ENCODE peak calls at places on chromosomes 13 and 19, in nine cellular contexts. One of them, this sample, is unnamed. For H3K36me3, the result is how much of the 10 kb centered on the place peaks cover.

GRCh38 chr13:66219493-66219892 is 1010.6 kb downstream of the PCDH9 start:
- DNase-seq in naive thymus-derived CD4-positive, alpha-beta T cell: no peak
- DNase-seq in osteoblast: no peak
- DNase-seq in CD8-positive, alpha-beta memory T cell: no peak
- DNase-seq in heart right ventricle: no peak
- DNase-seq in esophagus squamous epithelium: no peak
- DNase-seq in brain microvascular endothelial cell: no peak
- DNase-seq in cardiac muscle cell: no peak
- DNase-seq in trophoblast cell: no peak
- DNase-seq in this sample: no peak

GRCh38 chr13:60990032-60990733 is 425.5 kb downstream of the PCDH20 start:
- DNase-seq in naive thymus-derived CD4-positive, alpha-beta T cell: no peak
- DNase-seq in osteoblast: no peak
- DNase-seq in CD8-positive, alpha-beta memory T cell: no peak
- DNase-seq in heart right ventricle: no peak
- DNase-seq in esophagus squamous epithelium: no peak
- DNase-seq in brain microvascular endothelial cell: no peak
- DNase-seq in cardiac muscle cell: no peak
- DNase-seq in trophoblast cell: no peak
- DNase-seq in this sample: no peak

GRCh38 chr13:37869756-37870488 is at the start of gene TRPC4:
- DNase-seq in naive thymus-derived CD4-positive, alpha-beta T cell: no peak
- DNase-seq in osteoblast: peak
- DNase-seq in CD8-positive, alpha-beta memory T cell: no peak
- DNase-seq in heart right ventricle: peak
- DNase-seq in esophagus squamous epithelium: no peak
- DNase-seq in brain microvascular endothelial cell: peak
- DNase-seq in cardiac muscle cell: peak
- DNase-seq in trophoblast cell: peak
- DNase-seq in this sample: peak

GRCh38 chr13:74024856-74025255 is 109.3 kb downstream of the KLF12 start:
- DNase-seq in naive thymus-derived CD4-positive, alpha-beta T cell: no peak
- DNase-seq in osteoblast: no peak
- DNase-seq in CD8-positive, alpha-beta memory T cell: no peak
- DNase-seq in heart right ventricle: no peak
- DNase-seq in esophagus squamous epithelium: no peak
- DNase-seq in brain microvascular endothelial cell: no peak
- DNase-seq in cardiac muscle cell: no peak
- DNase-seq in trophoblast cell: no peak
- DNase-seq in this sample: no peak

GRCh38 chr19:19105365-19106060 is 32.8 kb downstream of the TMEM161A start:
- DNase-seq in naive thymus-derived CD4-positive, alpha-beta T cell: no peak
- DNase-seq in osteoblast: peak
- DNase-seq in CD8-positive, alpha-beta memory T cell: no peak
- DNase-seq in heart right ventricle: peak
- DNase-seq in esophagus squamous epithelium: no peak
- DNase-seq in brain microvascular endothelial cell: peak
- DNase-seq in cardiac muscle cell: peak
- DNase-seq in trophoblast cell: peak
- DNase-seq in this sample: peak

GRCh38 chr19:5665781-5666513 is 14.4 kb downstream of the MICOS13 start:
- DNase-seq in naive thymus-derived CD4-positive, alpha-beta T cell: no peak
- DNase-seq in osteoblast: peak
- DNase-seq in CD8-positive, alpha-beta memory T cell: no peak
- DNase-seq in heart right ventricle: no peak
- DNase-seq in esophagus squamous epithelium: no peak
- DNase-seq in brain microvascular endothelial cell: peak
- DNase-seq in cardiac muscle cell: no peak
- DNase-seq in trophoblast cell: peak
- DNase-seq in this sample: no peak

GRCh38 chr13:48891586-48891985 is 84.1 kb upstream of the FNDC3A start:
- DNase-seq in naive thymus-derived CD4-positive, alpha-beta T cell: no peak
- DNase-seq in osteoblast: no peak
- DNase-seq in CD8-positive, alpha-beta memory T cell: no peak
- DNase-seq in heart right ventricle: no peak
- DNase-seq in esophagus squamous epithelium: no peak
- DNase-seq in brain microvascular endothelial cell: peak
- DNase-seq in cardiac muscle cell: no peak
- DNase-seq in trophoblast cell: peak
- DNase-seq in this sample: no peak

GRCh38 chr13:74450976-74451375 is 316.8 kb upstream of the KLF12 start:
- DNase-seq in naive thymus-derived CD4-positive, alpha-beta T cell: no peak
- DNase-seq in osteoblast: no peak
- DNase-seq in CD8-positive, alpha-beta memory T cell: no peak
- DNase-seq in heart right ventricle: no peak
- DNase-seq in esophagus squamous epithelium: no peak
- DNase-seq in brain microvascular endothelial cell: no peak
- DNase-seq in cardiac muscle cell: no peak
- DNase-seq in trophoblast cell: no peak
- DNase-seq in this sample: no peak

GRCh38 chr19:10209305-10209704 is 14.6 kb upstream of the DNMT1 start:
- DNase-seq in naive thymus-derived CD4-positive, alpha-beta T cell: no peak
- DNase-seq in osteoblast: peak
- DNase-seq in CD8-positive, alpha-beta memory T cell: no peak
- DNase-seq in heart right ventricle: no peak
- DNase-seq in esophagus squamous epithelium: no peak
- DNase-seq in brain microvascular endothelial cell: peak
- DNase-seq in cardiac muscle cell: no peak
- DNase-seq in trophoblast cell: no peak
- DNase-seq in this sample: no peak

GRCh38 chr13:24165746-24166145 is 5.2 kb downstream of the SPATA13 start:
- DNase-seq in naive thymus-derived CD4-positive, alpha-beta T cell: no peak
- DNase-seq in osteoblast: peak
- DNase-seq in CD8-positive, alpha-beta memory T cell: no peak
- DNase-seq in heart right ventricle: no peak
- DNase-seq in esophagus squamous epithelium: no peak
- DNase-seq in brain microvascular endothelial cell: peak
- DNase-seq in cardiac muscle cell: no peak
- DNase-seq in trophoblast cell: no peak
- DNase-seq in this sample: no peak

GRCh38 chr19:2261438-2262172 is 5.4 kb upstream of the JSRP1 start:
- DNase-seq in naive thymus-derived CD4-positive, alpha-beta T cell: peak
- DNase-seq in osteoblast: peak
- DNase-seq in CD8-positive, alpha-beta memory T cell: peak
- DNase-seq in heart right ventricle: no peak
- DNase-seq in esophagus squamous epithelium: no peak
- DNase-seq in brain microvascular endothelial cell: no peak
- DNase-seq in cardiac muscle cell: peak
- DNase-seq in trophoblast cell: peak
- DNase-seq in this sample: peak

DNA sequence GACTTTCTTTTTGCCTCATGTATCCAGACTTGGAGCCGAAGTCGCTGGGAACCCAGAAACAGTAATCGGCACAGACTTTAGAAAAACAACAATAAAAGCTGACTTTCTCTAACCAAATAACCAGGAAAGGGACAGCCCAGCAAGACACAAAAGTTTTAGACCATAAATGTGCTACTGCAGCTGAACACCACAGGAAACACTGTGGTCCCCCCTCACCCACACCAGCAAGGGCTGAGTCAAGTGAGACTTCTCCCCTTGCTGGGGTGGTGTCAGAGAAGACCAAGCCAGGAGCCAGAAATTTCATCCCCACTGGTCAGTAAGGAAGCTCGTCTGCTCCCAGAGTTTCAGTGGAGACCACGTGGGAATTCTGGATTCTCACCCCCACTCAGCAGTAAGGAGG is 70.6 kb downstream of the ESD start:
- DNase-seq in naive thymus-derived CD4-positive, alpha-beta T cell: no peak
- DNase-seq in osteoblast: no peak
- DNase-seq in CD8-positive, alpha-beta memory T cell: no peak
- DNase-seq in heart right ventricle: no peak
- DNase-seq in esophagus squamous epithelium: no peak
- DNase-seq in brain microvascular endothelial cell: no peak
- DNase-seq in cardiac muscle cell: no peak
- DNase-seq in trophoblast cell: no peak
- DNase-seq in this sample: no peak
- H3K36me3 ChIP-seq in naive thymus-derived CD4-positive, alpha-beta T cell: under half
- H3K36me3 ChIP-seq in osteoblast: under half
- H3K36me3 ChIP-seq in CD8-positive, alpha-beta memory T cell: under half
- H3K36me3 ChIP-seq in heart right ventricle: under half
- H3K36me3 ChIP-seq in esophagus squamous epithelium: under half
- H3K36me3 ChIP-seq in brain microvascular endothelial cell: under half
- H3K36me3 ChIP-seq in cardiac muscle cell: under half
- H3K36me3 ChIP-seq in trophoblast cell: under half
- H3K36me3 ChIP-seq in this sample: half or more

GRCh38 chr19:904545-904944 is 8.5 kb downstream of the R3HDM4 start:
- DNase-seq in naive thymus-derived CD4-positive, alpha-beta T cell: no peak
- DNase-seq in osteoblast: no peak
- DNase-seq in CD8-positive, alpha-beta memory T cell: no peak
- DNase-seq in heart right ventricle: no peak
- DNase-seq in esophagus squamous epithelium: no peak
- DNase-seq in brain microvascular endothelial cell: no peak
- DNase-seq in cardiac muscle cell: no peak
- DNase-seq in trophoblast cell: no peak
- DNase-seq in this sample: no peak

GRCh38 chr19:902446-903226 is 9.4 kb downstream of the RNU6-9 start:
- DNase-seq in naive thymus-derived CD4-positive, alpha-beta T cell: no peak
- DNase-seq in osteoblast: no peak
- DNase-seq in CD8-positive, alpha-beta memory T cell: no peak
- DNase-seq in heart right ventricle: no peak
- DNase-seq in esophagus squamous epithelium: no peak
- DNase-seq in brain microvascular endothelial cell: no peak
- DNase-seq in cardiac muscle cell: no peak
- DNase-seq in trophoblast cell: no peak
- DNase-seq in this sample: no peak

GRCh38 chr19:907183-907853 is 5.7 kb downstream of the R3HDM4 start:
- DNase-seq in naive thymus-derived CD4-positive, alpha-beta T cell: no peak
- DNase-seq in osteoblast: peak
- DNase-seq in CD8-positive, alpha-beta memory T cell: no peak
- DNase-seq in heart right ventricle: no peak
- DNase-seq in esophagus squamous epithelium: no peak
- DNase-seq in brain microvascular endothelial cell: no peak
- DNase-seq in cardiac muscle cell: no peak
- DNase-seq in trophoblast cell: no peak
- DNase-seq in this sample: no peak

GRCh38 chr19:903266-903797 is 9.7 kb downstream of the R3HDM4 start:
- DNase-seq in naive thymus-derived CD4-positive, alpha-beta T cell: no peak
- DNase-seq in osteoblast: no peak
- DNase-seq in CD8-positive, alpha-beta memory T cell: no peak
- DNase-seq in heart right ventricle: no peak
- DNase-seq in esophagus squamous epithelium: no peak
- DNase-seq in brain microvascular endothelial cell: no peak
- DNase-seq in cardiac muscle cell: no peak
- DNase-seq in trophoblast cell: no peak
- DNase-seq in this sample: no peak

DNA sequence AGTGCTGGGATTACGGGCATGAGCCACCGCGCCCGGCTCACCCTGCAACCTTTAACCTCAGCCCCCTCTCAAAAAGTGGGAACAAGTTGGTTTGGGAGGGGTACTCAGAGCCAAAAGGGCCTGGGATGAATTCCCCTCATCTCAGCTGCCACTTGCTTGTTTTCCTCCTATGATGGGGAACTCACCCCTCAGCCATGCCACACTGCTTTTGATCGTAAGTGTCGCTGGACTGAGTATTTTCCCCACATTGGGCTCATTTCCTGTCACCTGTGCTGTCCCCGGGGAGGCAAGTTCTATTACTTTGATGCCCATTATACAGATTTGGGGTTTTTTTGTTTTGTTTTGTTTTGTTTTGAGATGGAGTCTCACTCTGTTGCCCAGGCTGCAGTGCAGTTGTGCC is 6.5 kb downstream of the R3HDM4 start:
- DNase-seq in naive thymus-derived CD4-positive, alpha-beta T cell: no peak
- DNase-seq in osteoblast: no peak
- DNase-seq in CD8-positive, alpha-beta memory T cell: no peak
- DNase-seq in heart right ventricle: no peak
- DNase-seq in esophagus squamous epithelium: no peak
- DNase-seq in brain microvascular endothelial cell: no peak
- DNase-seq in cardiac muscle cell: no peak
- DNase-seq in trophoblast cell: no peak
- DNase-seq in this sample: no peak
- H3K36me3 ChIP-seq in naive thymus-derived CD4-positive, alpha-beta T cell: under half
- H3K36me3 ChIP-seq in osteoblast: under half
- H3K36me3 ChIP-seq in CD8-positive, alpha-beta memory T cell: under half
- H3K36me3 ChIP-seq in heart right ventricle: under half
- H3K36me3 ChIP-seq in esophagus squamous epithelium: under half
- H3K36me3 ChIP-seq in brain microvascular endothelial cell: under half
- H3K36me3 ChIP-seq in cardiac muscle cell: under half
- H3K36me3 ChIP-seq in trophoblast cell: under half
- H3K36me3 ChIP-seq in this sample: under half

DNA sequence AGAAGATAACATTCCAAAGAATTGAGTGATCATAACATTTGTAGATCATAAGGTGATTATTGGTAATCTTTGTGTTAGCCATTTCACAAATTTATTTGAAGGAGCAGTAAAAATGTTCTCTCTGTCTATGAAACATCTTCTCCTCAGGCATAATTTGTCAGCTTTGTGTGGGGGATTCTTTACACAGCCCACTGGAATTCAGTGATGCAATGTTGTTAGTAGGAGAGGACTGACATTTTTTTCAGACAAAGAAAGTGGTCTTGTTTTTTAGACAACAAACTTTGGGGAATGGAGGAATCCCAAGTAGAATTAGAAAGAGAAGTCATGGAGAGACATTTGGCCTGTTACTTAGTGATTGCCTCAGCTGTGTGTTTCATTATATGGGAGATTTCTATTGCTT is 100.3 kb downstream of the ITGBL1 start:
- DNase-seq in naive thymus-derived CD4-positive, alpha-beta T cell: no peak
- DNase-seq in osteoblast: no peak
- DNase-seq in CD8-positive, alpha-beta memory T cell: no peak
- DNase-seq in heart right ventricle: no peak
- DNase-seq in esophagus squamous epithelium: no peak
- DNase-seq in brain microvascular endothelial cell: peak
- DNase-seq in cardiac muscle cell: no peak
- DNase-seq in trophoblast cell: peak
- DNase-seq in this sample: no peak
- H3K36me3 ChIP-seq in naive thymus-derived CD4-positive, alpha-beta T cell: under half
- H3K36me3 ChIP-seq in osteoblast: under half
- H3K36me3 ChIP-seq in CD8-positive, alpha-beta memory T cell: under half
- H3K36me3 ChIP-seq in heart right ventricle: under half
- H3K36me3 ChIP-seq in esophagus squamous epithelium: under half
- H3K36me3 ChIP-seq in brain microvascular endothelial cell: under half
- H3K36me3 ChIP-seq in cardiac muscle cell: under half
- H3K36me3 ChIP-seq in trophoblast cell: under half
- H3K36me3 ChIP-seq in this sample: under half

GRCh38 chr13:32323912-32324311 is 8.6 kb downstream of the BRCA2 start:
- DNase-seq in naive thymus-derived CD4-positive, alpha-beta T cell: no peak
- DNase-seq in osteoblast: no peak
- DNase-seq in CD8-positive, alpha-beta memory T cell: no peak
- DNase-seq in heart right ventricle: no peak
- DNase-seq in esophagus squamous epithelium: no peak
- DNase-seq in brain microvascular endothelial cell: peak
- DNase-seq in cardiac muscle cell: no peak
- DNase-seq in trophoblast cell: peak
- DNase-seq in this sample: no peak

GRCh38 chr13:32316476-32316875 is 1.2 kb downstream of the BRCA2 start:
- DNase-seq in naive thymus-derived CD4-positive, alpha-beta T cell: no peak
- DNase-seq in osteoblast: no peak
- DNase-seq in CD8-positive, alpha-beta memory T cell: no peak
- DNase-seq in heart right ventricle: no peak
- DNase-seq in esophagus squamous epithelium: no peak
- DNase-seq in brain microvascular endothelial cell: no peak
- DNase-seq in cardiac muscle cell: no peak
- DNase-seq in trophoblast cell: peak
- DNase-seq in this sample: no peak

GRCh38 chr13:32318072-32318471 is 2.8 kb downstream of the BRCA2 start:
- DNase-seq in naive thymus-derived CD4-positive, alpha-beta T cell: no peak
- DNase-seq in osteoblast: no peak
- DNase-seq in CD8-positive, alpha-beta memory T cell: no peak
- DNase-seq in heart right ventricle: no peak
- DNase-seq in esophagus squamous epithelium: no peak
- DNase-seq in brain microvascular endothelial cell: no peak
- DNase-seq in cardiac muscle cell: no peak
- DNase-seq in trophoblast cell: peak
- DNase-seq in this sample: no peak

GRCh38 chr13:32316030-32316344 is 679 bp downstream of the BRCA2 start:
- DNase-seq in naive thymus-derived CD4-positive, alpha-beta T cell: peak
- DNase-seq in osteoblast: no peak
- DNase-seq in CD8-positive, alpha-beta memory T cell: no peak
- DNase-seq in heart right ventricle: no peak
- DNase-seq in esophagus squamous epithelium: no peak
- DNase-seq in brain microvascular endothelial cell: no peak
- DNase-seq in cardiac muscle cell: no peak
- DNase-seq in trophoblast cell: no peak
- DNase-seq in this sample: no peak

GRCh38 chr13:32320528-32320927 is 5.2 kb downstream of the BRCA2 start:
- DNase-seq in naive thymus-derived CD4-positive, alpha-beta T cell: no peak
- DNase-seq in osteoblast: no peak
- DNase-seq in CD8-positive, alpha-beta memory T cell: no peak
- DNase-seq in heart right ventricle: no peak
- DNase-seq in esophagus squamous epithelium: no peak
- DNase-seq in brain microvascular endothelial cell: no peak
- DNase-seq in cardiac muscle cell: no peak
- DNase-seq in trophoblast cell: no peak
- DNase-seq in this sample: no peak
- H3K36me3 ChIP-seq in naive thymus-derived CD4-positive, alpha-beta T cell: under half
- H3K36me3 ChIP-seq in osteoblast: under half
- H3K36me3 ChIP-seq in CD8-positive, alpha-beta memory T cell: under half
- H3K36me3 ChIP-seq in heart right ventricle: under half
- H3K36me3 ChIP-seq in esophagus squamous epithelium: under half
- H3K36me3 ChIP-seq in brain microvascular endothelial cell: under half
- H3K36me3 ChIP-seq in cardiac muscle cell: under half
- H3K36me3 ChIP-seq in trophoblast cell: under half
- H3K36me3 ChIP-seq in this sample: under half